ENCODE peak calls at places on chromosome 17, in seven cellular contexts. V is AG04449, E is lung, A is AG10803, G is spleen, P is HCT116, D is sigmoid colon. W is an unnamed sample.

GRCh38 chr17:40063034-40063765 is 435 bp downstream of the THRA start:
- DNase-seq in V (no peak), E (peak), A (peak), G (peak), P (no peak), D (peak), W (peak)

GRCh38 chr17:81520021-81520894 is 7.7 kb upstream of the ACTG1 start:
- DNase-seq in V (no peak), E (no peak), A (no peak), G (peak), P (no peak), D (no peak), W (no peak)

GRCh38 chr17:45242015-45242414 is 19.9 kb downstream of the SPATA32 start:
- DNase-seq in V (no peak), E (no peak), A (no peak), G (no peak), P (no peak), D (no peak), W (no peak)

GRCh38 chr17:79201536-79202227 is 127.1 kb downstream of the ENGASE start:
- DNase-seq in V (no peak), E (no peak), A (peak), G (no peak), P (no peak), D (no peak), W (no peak)

GRCh38 chr17:34739386-34739785 is 160.0 kb downstream of the TMEM132E start:
- DNase-seq in V (no peak), E (no peak), A (no peak), G (no peak), P (no peak), D (peak), W (no peak)

GRCh38 chr17:8117367-8117979 is 841 bp downstream of the ALOXE3 start:
- DNase-seq in V (no peak), E (no peak), A (no peak), G (no peak), P (no peak), D (no peak), W (peak)

GRCh38 chr17:68732301-68732749 is 131.2 kb upstream of the FAM20A start:
- DNase-seq in V (no peak), E (no peak), A (no peak), G (no peak), P (no peak), D (no peak), W (peak)

GRCh38 chr17:79498854-79499253 is 112.0 kb downstream of the RBFOX3 start:
- DNase-seq in V (no peak), E (no peak), A (no peak), G (no peak), P (no peak), D (no peak), W (no peak)

GRCh38 chr17:35185849-35186248 is 8.3 kb downstream of the SLC35G3 start:
- DNase-seq in V (no peak), E (no peak), A (no peak), G (no peak), P (no peak), D (no peak), W (no peak)

GRCh38 chr17:71828182-71828596 is 292.6 kb upstream of the SOX9 start:
- DNase-seq in V (no peak), E (no peak), A (peak), G (no peak), P (no peak), D (no peak), W (no peak)

GRCh38 chr17:36072431-36073121 is 8.5 kb downstream of the CCL18 start:
- DNase-seq in V (no peak), E (peak), A (peak), G (peak), P (peak), D (no peak), W (peak)

GRCh38 chr17:688100-688989 is 26.3 kb downstream of the VPS53 start:
- DNase-seq in V (no peak), E (no peak), A (peak), G (no peak), P (no peak), D (no peak), W (peak)

GRCh38 chr17:48047741-48048320 is 328 bp upstream of the NFE2L1 start:
- DNase-seq in V (peak), E (peak), A (peak), G (peak), P (peak), D (peak), W (peak)

GRCh38 chr17:15912416-15912955 is 32.4 kb upstream of the ADORA2B start:
- DNase-seq in V (no peak), E (no peak), A (no peak), G (no peak), P (no peak), D (no peak), W (no peak)

GRCh38 chr17:19590912-19591551 is 57.4 kb downstream of the SLC47A1 start:
- DNase-seq in V (no peak), E (no peak), A (no peak), G (no peak), P (no peak), D (no peak), W (no peak)
- TF ChIP-seq CTCF in V (no peak), E (no peak), A (no peak), G (no peak), P (no peak), D (no peak), W (no peak)

GRCh38 chr17:41784207-41784744 is 2.2 kb downstream of the JUP start:
- DNase-seq in V (no peak), E (peak), A (no peak), G (no peak), P (peak), D (no peak), W (peak)

GRCh38 chr17:41785876-41786226 is 660 bp downstream of the JUP start:
- DNase-seq in V (no peak), E (peak), A (no peak), G (peak), P (no peak), D (no peak), W (peak)

GRCh38 chr17:41787021-41787418 is 509 bp upstream of the JUP start:
- DNase-seq in V (no peak), E (no peak), A (no peak), G (no peak), P (no peak), D (no peak), W (no peak)

GRCh38 chr17:41785091-41785875 is 1.2 kb downstream of the JUP start:
- DNase-seq in V (no peak), E (no peak), A (no peak), G (no peak), P (no peak), D (no peak), W (peak)

DNA sequence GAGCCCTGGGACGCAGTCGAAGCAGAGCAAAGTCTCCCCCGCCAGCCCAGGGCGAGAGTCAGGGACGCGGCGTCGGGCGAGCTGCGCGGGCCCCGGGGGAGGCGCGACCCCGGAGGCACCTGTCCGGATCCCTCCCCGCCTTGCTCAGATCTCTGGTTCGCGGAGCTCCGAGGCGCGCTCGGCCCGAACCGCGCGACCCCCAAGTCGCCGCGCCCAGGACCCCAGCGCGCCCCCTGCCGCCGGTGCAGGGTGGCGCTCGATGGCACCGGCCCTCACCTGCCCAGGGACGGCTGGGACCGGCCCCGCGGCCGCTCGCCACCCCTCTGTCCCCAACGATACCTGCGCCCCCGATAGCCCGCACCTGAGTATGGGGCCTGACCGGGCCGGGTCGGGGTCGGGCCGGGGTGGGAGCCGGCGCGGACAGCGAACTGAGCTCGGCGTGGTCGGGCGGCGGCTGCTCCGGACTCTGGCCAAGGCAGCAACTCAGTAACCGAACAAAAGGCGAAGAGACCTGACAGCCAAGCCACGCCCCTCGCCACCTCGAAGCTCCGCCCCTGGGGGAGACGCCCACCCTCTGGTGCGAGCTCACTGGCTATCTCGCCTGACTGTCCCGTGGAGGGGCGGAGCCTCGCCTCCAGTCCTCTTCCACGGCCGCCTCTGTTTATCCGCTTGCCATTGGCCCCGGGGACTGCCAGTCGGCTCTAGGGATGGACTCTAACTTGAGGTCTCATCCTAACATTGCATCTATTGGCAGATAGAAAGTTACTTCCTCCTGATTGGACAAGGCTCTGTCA is at the start of gene JUP:
- DNase-seq in V (peak), E (peak), A (peak), G (peak), P (peak), D (peak), W (peak)
- TF ChIP-seq CTCF in V (peak), E (peak), A (no peak), G (peak), P (peak), D (peak), W (peak)

GRCh38 chr17:46770818-46771600 is 47.5 kb downstream of the WNT3 start:
- DNase-seq in V (no peak), E (no peak), A (peak), G (peak), P (no peak), D (no peak), W (peak)
- TF ChIP-seq CTCF in V (no peak), E (no peak), A (no peak), G (no peak), P (no peak), D (no peak), W (peak)

GRCh38 chr17:10316986-10317834 is 55.6 kb downstream of the MYH13 start:
- DNase-seq in V (no peak), E (peak), A (peak), G (no peak), P (peak), D (peak), W (peak)
- TF ChIP-seq CTCF in V (peak), E (peak), A (peak), G (peak), P (peak), D (no peak), W (peak)

GRCh38 chr17:33109331-33110072 is 117.9 kb downstream of the SPACA3 start:
- DNase-seq in V (no peak), E (no peak), A (peak), G (no peak), P (no peak), D (no peak), W (no peak)

GRCh38 chr17:33106525-33107162 is 115.0 kb downstream of the SPACA3 start:
- DNase-seq in V (no peak), E (no peak), A (peak), G (no peak), P (no peak), D (no peak), W (no peak)
- TF ChIP-seq CTCF in V (no peak), E (no peak), A (peak), G (no peak), P (no peak), D (no peak), W (no peak)

GRCh38 chr17:14298221-14298994 is 2.5 kb upstream of the HS3ST3B1 start:
- DNase-seq in V (no peak), E (peak), A (no peak), G (peak), P (no peak), D (no peak), W (no peak)

GRCh38 chr17:14295676-14296075 is 5.2 kb upstream of the HS3ST3B1 start:
- DNase-seq in V (no peak), E (no peak), A (no peak), G (no peak), P (no peak), D (no peak), W (no peak)

GRCh38 chr17:14299261-14300093 is 1.4 kb upstream of the HS3ST3B1 start:
- DNase-seq in V (no peak), E (peak), A (peak), G (peak), P (no peak), D (peak), W (peak)

GRCh38 chr17:14296511-14296910 is 4.4 kb upstream of the HS3ST3B1 start:
- DNase-seq in V (no peak), E (peak), A (no peak), G (no peak), P (no peak), D (no peak), W (no peak)

GRCh38 chr17:14297161-14297851 is 3.6 kb upstream of the HS3ST3B1 start:
- DNase-seq in V (no peak), E (peak), A (peak), G (peak), P (no peak), D (no peak), W (peak)
- TF ChIP-seq CTCF in V (peak), E (no peak), A (peak), G (peak), P (no peak), D (no peak), W (peak)

GRCh38 chr17:63082952-63083351 is 116.9 kb downstream of the TANC2 start:
- DNase-seq in V (no peak), E (no peak), A (peak), G (no peak), P (no peak), D (no peak), W (no peak)

GRCh38 chr17:63078707-63079106 is 112.7 kb downstream of the TANC2 start:
- DNase-seq in V (no peak), E (no peak), A (no peak), G (no peak), P (no peak), D (no peak), W (no peak)

GRCh38 chr17:63086483-63087185 is 120.6 kb downstream of the TANC2 start:
- DNase-seq in V (no peak), E (no peak), A (no peak), G (no peak), P (no peak), D (no peak), W (no peak)

GRCh38 chr17:63082273-63082861 is 116.3 kb downstream of the TANC2 start:
- DNase-seq in V (no peak), E (no peak), A (peak), G (no peak), P (peak), D (no peak), W (peak)
- TF ChIP-seq CTCF in V (no peak), E (no peak), A (peak), G (peak), P (peak), D (no peak), W (peak)

GRCh38 chr17:77771998-77772397 is 186.5 kb upstream of the TNRC6C start:
- DNase-seq in V (no peak), E (no peak), A (no peak), G (no peak), P (no peak), D (no peak), W (no peak)

GRCh38 chr17:77771145-77771544 is 187.4 kb upstream of the TNRC6C start:
- DNase-seq in V (no peak), E (no peak), A (no peak), G (no peak), P (no peak), D (no peak), W (no peak)

GRCh38 chr17:77771587-77771986 is 186.9 kb upstream of the TNRC6C start:
- DNase-seq in V (no peak), E (no peak), A (no peak), G (no peak), P (no peak), D (no peak), W (no peak)

GRCh38 chr17:77772899-77773358 is 185.6 kb upstream of the TNRC6C start:
- DNase-seq in V (no peak), E (no peak), A (no peak), G (no peak), P (no peak), D (no peak), W (no peak)

DNA sequence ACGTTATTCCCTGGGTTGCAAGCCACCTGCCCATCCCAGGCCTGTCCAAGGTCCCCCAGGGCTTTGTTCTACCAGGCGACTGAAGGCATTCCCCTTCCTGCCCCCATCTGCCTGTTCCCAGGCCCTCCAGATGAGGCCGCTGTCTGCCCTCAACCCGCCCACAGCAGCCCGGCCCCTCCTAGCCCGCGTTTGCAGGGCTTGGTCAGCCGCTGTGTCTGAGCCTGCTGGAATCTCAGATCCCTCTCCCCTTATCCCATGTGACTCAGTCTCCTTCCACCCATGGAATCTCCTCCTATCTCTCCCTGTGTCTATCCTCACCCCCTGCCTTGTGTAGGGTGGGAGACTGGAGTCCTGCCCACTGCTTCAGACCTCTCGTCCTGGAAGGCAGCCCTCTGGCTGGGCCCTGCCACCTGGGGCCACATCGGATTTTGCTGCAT is 186.0 kb upstream of the TNRC6C start:
- DNase-seq in V (no peak), E (peak), A (peak), G (peak), P (peak), D (no peak), W (peak)
- TF ChIP-seq CTCF in V (peak), E (peak), A (peak), G (peak), P (peak), D (peak), W (peak)

GRCh38 chr17:17201271-17201670 is 4.9 kb downstream of the PLD6 start:
- DNase-seq in V (no peak), E (no peak), A (no peak), G (no peak), P (no peak), D (no peak), W (no peak)

GRCh38 chr17:17204041-17204591 is 2.0 kb downstream of the PLD6 start:
- DNase-seq in V (no peak), E (no peak), A (no peak), G (no peak), P (no peak), D (peak), W (no peak)

GRCh38 chr17:17201907-17202306 is 4.2 kb downstream of the PLD6 start:
- DNase-seq in V (no peak), E (no peak), A (no peak), G (no peak), P (no peak), D (peak), W (no peak)

GRCh38 chr17:17204635-17205231 is 1.4 kb downstream of the PLD6 start:
- DNase-seq in V (no peak), E (no peak), A (no peak), G (no peak), P (no peak), D (no peak), W (no peak)

GRCh38 chr17:17203173-17203730 is 2.9 kb downstream of the PLD6 start:
- DNase-seq in V (no peak), E (no peak), A (no peak), G (no peak), P (no peak), D (no peak), W (no peak)
- TF ChIP-seq CTCF in V (no peak), E (no peak), A (no peak), G (no peak), P (no peak), D (no peak), W (no peak)

W was measured in hepatocyte.